ENCODE peak calls at places on chromosomes 16 and 17, in six cellular contexts. One of them, this sample, is unnamed.

GRCh38 chr16:83561876-83562275 is 245.9 kb upstream of the HSBP1 start:
- DNase-seq in EH: peak; percentile 54
- DNase-seq in activated naive CD4-positive, alpha-beta T cell: no peak
- DNase-seq in GM23248: peak; percentile 48
- DNase-seq in ureter: no peak
- DNase-seq in dorsolateral prefrontal cortex: no peak
- DNase-seq in this sample: no peak

GRCh38 chr17:40322417-40323315 is 13.7 kb downstream of the RARA start:
- DNase-seq in GM23248: peak; percentile 89
- DNase-seq in ureter: no peak
- DNase-seq in activated naive CD4-positive, alpha-beta T cell: peak; percentile 61
- DNase-seq in dorsolateral prefrontal cortex: no peak
- DNase-seq in EH: peak; percentile 92
- DNase-seq in this sample: peak; percentile 99

GRCh38 chr17:50808413-50808812 is 27.0 kb upstream of the WFIKKN2 start:
- DNase-seq in EH: no peak
- DNase-seq in dorsolateral prefrontal cortex: no peak
- DNase-seq in GM23248: no peak
- DNase-seq in activated naive CD4-positive, alpha-beta T cell: no peak
- DNase-seq in ureter: no peak
- DNase-seq in this sample: no peak

GRCh38 chr17:82913304-82914043 is 73.7 kb upstream of the ZNF750 start:
- DNase-seq in GM23248: no peak
- DNase-seq in EH: no peak
- DNase-seq in dorsolateral prefrontal cortex: no peak
- DNase-seq in ureter: no peak
- DNase-seq in activated naive CD4-positive, alpha-beta T cell: no peak
- DNase-seq in this sample: no peak

GRCh38 chr16:20202747-20203146 is 124.6 kb downstream of the GP2 start:
- DNase-seq in activated naive CD4-positive, alpha-beta T cell: no peak
- DNase-seq in EH: no peak
- DNase-seq in dorsolateral prefrontal cortex: no peak
- DNase-seq in ureter: no peak
- DNase-seq in GM23248: no peak
- DNase-seq in this sample: no peak

GRCh38 chr17:79420318-79421243 is 190.3 kb downstream of the RBFOX3 start:
- DNase-seq in GM23248: peak; percentile 79
- DNase-seq in EH: peak; percentile 21
- DNase-seq in activated naive CD4-positive, alpha-beta T cell: no peak
- DNase-seq in ureter: no peak
- DNase-seq in dorsolateral prefrontal cortex: peak; percentile 61
- DNase-seq in this sample: no peak

GRCh38 chr16:56994311-56994710 is 5.0 kb downstream of the NLRC5 start:
- DNase-seq in activated naive CD4-positive, alpha-beta T cell: no peak
- DNase-seq in GM23248: no peak
- DNase-seq in EH: no peak
- DNase-seq in dorsolateral prefrontal cortex: no peak
- DNase-seq in ureter: no peak
- DNase-seq in this sample: no peak

GRCh38 chr17:33097411-33097810 is 105.8 kb downstream of the SPACA3 start:
- DNase-seq in dorsolateral prefrontal cortex: no peak
- DNase-seq in GM23248: no peak
- DNase-seq in activated naive CD4-positive, alpha-beta T cell: no peak
- DNase-seq in EH: no peak
- DNase-seq in ureter: no peak
- DNase-seq in this sample: no peak

GRCh38 chr17:18968945-18969887 is 17.3 kb downstream of the SLC5A10 start:
- DNase-seq in activated naive CD4-positive, alpha-beta T cell: no peak
- DNase-seq in GM23248: peak; percentile 87
- DNase-seq in EH: no peak
- DNase-seq in dorsolateral prefrontal cortex: no peak
- DNase-seq in ureter: peak; percentile 61
- DNase-seq in this sample: no peak

GRCh38 chr17:82780981-82781893 is 29.4 kb downstream of the TBCD start:
- DNase-seq in activated naive CD4-positive, alpha-beta T cell: no peak
- DNase-seq in ureter: no peak
- DNase-seq in dorsolateral prefrontal cortex: no peak
- DNase-seq in GM23248: no peak
- DNase-seq in EH: no peak
- DNase-seq in this sample: no peak

GRCh38 chr17:81681672-81682071 is 1.9 kb downstream of the ARL16 start:
- DNase-seq in GM23248: peak; percentile 12
- DNase-seq in EH: no peak
- DNase-seq in dorsolateral prefrontal cortex: no peak
- DNase-seq in ureter: no peak
- DNase-seq in activated naive CD4-positive, alpha-beta T cell: no peak
- DNase-seq in this sample: no peak

GRCh38 chr17:74810699-74811485 is 34.7 kb upstream of the NAT9 start:
- DNase-seq in dorsolateral prefrontal cortex: no peak
- DNase-seq in GM23248: no peak
- DNase-seq in activated naive CD4-positive, alpha-beta T cell: no peak
- DNase-seq in ureter: no peak
- DNase-seq in EH: no peak
- DNase-seq in this sample: no peak

GRCh38 chr17:55677449-55677848 is 45.2 kb downstream of the TMEM100 start:
- DNase-seq in GM23248: no peak
- DNase-seq in dorsolateral prefrontal cortex: no peak
- DNase-seq in ureter: no peak
- DNase-seq in EH: no peak
- DNase-seq in activated naive CD4-positive, alpha-beta T cell: no peak
- DNase-seq in this sample: no peak

GRCh38 chr17:36993227-36993626 is 44.5 kb downstream of the AATF start:
- DNase-seq in activated naive CD4-positive, alpha-beta T cell: no peak
- DNase-seq in dorsolateral prefrontal cortex: no peak
- DNase-seq in EH: no peak
- DNase-seq in ureter: no peak
- DNase-seq in GM23248: no peak
- DNase-seq in this sample: no peak

GRCh38 chr17:45345554-45346254 is 28.9 kb upstream of the MAP3K14 start:
- DNase-seq in EH: peak; percentile 98
- DNase-seq in ureter: no peak
- DNase-seq in GM23248: peak; percentile 74
- DNase-seq in activated naive CD4-positive, alpha-beta T cell: no peak
- DNase-seq in dorsolateral prefrontal cortex: no peak
- DNase-seq in this sample: no peak

GRCh38 chr17:7438050-7438614 is 1.2 kb upstream of the FGF11 start:
- DNase-seq in dorsolateral prefrontal cortex: peak; percentile 54
- DNase-seq in EH: no peak
- DNase-seq in activated naive CD4-positive, alpha-beta T cell: no peak
- DNase-seq in ureter: peak; percentile 69
- DNase-seq in GM23248: peak; percentile 40
- DNase-seq in this sample: no peak

GRCh38 chr17:62857526-62857925 is 49.4 kb upstream of the MARCHF10 start:
- DNase-seq in EH: no peak
- DNase-seq in activated naive CD4-positive, alpha-beta T cell: no peak
- DNase-seq in GM23248: no peak
- DNase-seq in dorsolateral prefrontal cortex: no peak
- DNase-seq in ureter: no peak
- DNase-seq in this sample: no peak

GRCh38 chr16:470418-470817 is 45.0 kb downstream of the RAB11FIP3 start:
- DNase-seq in ureter: no peak
- DNase-seq in dorsolateral prefrontal cortex: no peak
- DNase-seq in GM23248: no peak
- DNase-seq in EH: no peak
- DNase-seq in activated naive CD4-positive, alpha-beta T cell: no peak
- DNase-seq in this sample: no peak

GRCh38 chr17:2900842-2901241 is 104.6 kb downstream of the RAP1GAP2 start:
- DNase-seq in EH: no peak
- DNase-seq in dorsolateral prefrontal cortex: no peak
- DNase-seq in GM23248: no peak
- DNase-seq in activated naive CD4-positive, alpha-beta T cell: no peak
- DNase-seq in ureter: no peak
- DNase-seq in this sample: no peak

GRCh38 chr17:68697850-68698313 is 96.7 kb upstream of the FAM20A start:
- DNase-seq in EH: peak; percentile 69
- DNase-seq in ureter: no peak
- DNase-seq in activated naive CD4-positive, alpha-beta T cell: no peak
- DNase-seq in GM23248: peak; percentile 81
- DNase-seq in dorsolateral prefrontal cortex: no peak
- DNase-seq in this sample: no peak

GRCh38 chr17:5416886-5417285 is 2.6 kb downstream of the NUP88 start:
- DNase-seq in ureter: no peak
- DNase-seq in EH: no peak
- DNase-seq in GM23248: no peak
- DNase-seq in dorsolateral prefrontal cortex: no peak
- DNase-seq in activated naive CD4-positive, alpha-beta T cell: no peak
- DNase-seq in this sample: no peak

GRCh38 chr16:25691519-25692091 is at the start of gene HS3ST4:
- DNase-seq in activated naive CD4-positive, alpha-beta T cell: no peak
- DNase-seq in EH: no peak
- DNase-seq in GM23248: peak; percentile 5
- DNase-seq in dorsolateral prefrontal cortex: no peak
- DNase-seq in ureter: no peak
- DNase-seq in this sample: no peak

This sample was measured in immature natural killer cell.